ENCODE peak calls at places on chromosome 14, in nine cellular contexts. D is adrenal gland, C is ovary, Q is HCT116, K is dorsolateral prefrontal cortex, X is IMR-90, T is tibial artery, R is GM23338, M is esophagus squamous epithelium. A is an unnamed sample.

GRCh38 chr14:104386281-104386841 is 193.2 kb upstream of the C14orf180 start:
- DNase-seq in D (no peak), C (peak), Q (no peak), K (peak), X (no peak), T (peak), R (no peak), M (no peak), A (no peak)

GRCh38 chr14:73426877-73427276 is 31.5 kb downstream of the NUMB start:
- DNase-seq in D (no peak), C (no peak), Q (no peak), K (no peak), X (peak), T (no peak), R (no peak), M (no peak), A (no peak)

GRCh38 chr14:77593501-77593911 is 22.9 kb downstream of the SPTLC2 start:
- DNase-seq in D (no peak), C (no peak), Q (no peak), K (no peak), X (peak), T (no peak), R (no peak), M (no peak), A (no peak)

GRCh38 chr14:23436327-23437141 is 1.1 kb upstream of the MYH7 start:
- DNase-seq in D (peak), C (no peak), Q (no peak), K (peak), X (no peak), T (no peak), R (no peak), M (no peak), A (no peak)

GRCh38 chr14:92480856-92481255 is 32.7 kb upstream of the RIN3 start:
- DNase-seq in D (no peak), C (no peak), Q (no peak), K (no peak), X (no peak), T (no peak), R (no peak), M (no peak), A (no peak)

GRCh38 chr14:96148631-96149030 is 56.0 kb upstream of the BDKRB2 start:
- DNase-seq in D (peak), C (no peak), Q (no peak), K (no peak), X (no peak), T (no peak), R (no peak), M (no peak), A (no peak)

GRCh38 chr14:35558680-35559079 is 24.7 kb downstream of the INSM2 start:
- DNase-seq in D (no peak), C (no peak), Q (no peak), K (no peak), X (no peak), T (no peak), R (peak), M (no peak), A (no peak)

GRCh38 chr14:87149583-87150354 is 843.2 kb downstream of the GALC start:
- DNase-seq in D (no peak), C (no peak), Q (no peak), K (peak), X (peak), T (no peak), R (peak), M (no peak), A (no peak)

GRCh38 chr14:51210594-51210993 is 29.5 kb upstream of the TMX1 start:
- DNase-seq in D (no peak), C (no peak), Q (no peak), K (no peak), X (no peak), T (no peak), R (no peak), M (no peak), A (no peak)

GRCh38 chr14:67487937-67488893 is at the start of gene TMEM229B:
- DNase-seq in D (peak), C (no peak), Q (no peak), K (no peak), X (no peak), T (no peak), R (no peak), M (peak), A (no peak)

GRCh38 chr14:43934102-43934501 is 573.0 kb downstream of the FSCB start:
- DNase-seq in D (no peak), C (no peak), Q (no peak), K (no peak), X (no peak), T (no peak), R (no peak), M (no peak), A (no peak)

GRCh38 chr14:59484611-59485174 is 376 bp downstream of the JKAMP start:
- DNase-seq in D (no peak), C (no peak), Q (no peak), K (no peak), X (peak), T (no peak), R (no peak), M (no peak), A (no peak)

GRCh38 chr14:96681826-96682225 is 115.4 kb upstream of the VRK1 start:
- DNase-seq in D (no peak), C (no peak), Q (no peak), K (no peak), X (peak), T (no peak), R (no peak), M (no peak), A (no peak)

GRCh38 chr14:91116913-91117588 is 3.2 kb downstream of the DGLUCY start:
- DNase-seq in D (no peak), C (no peak), Q (no peak), K (no peak), X (no peak), T (no peak), R (no peak), M (no peak), A (no peak)

GRCh38 chr14:76918176-76918750 is 92.1 kb downstream of the LRRC74A start:
- DNase-seq in D (peak), C (peak), Q (no peak), K (peak), X (peak), T (peak), R (no peak), M (no peak), A (peak)

GRCh38 chr14:76770521-76771431 is 9.5 kb downstream of the VASH1 start:
- DNase-seq in D (peak), C (peak), Q (no peak), K (no peak), X (no peak), T (no peak), R (no peak), M (no peak), A (no peak)

GRCh38 chr14:21326972-21327371 is 47.1 kb downstream of the RPGRIP1 start:
- DNase-seq in D (no peak), C (no peak), Q (no peak), K (no peak), X (no peak), T (no peak), R (peak), M (no peak), A (no peak)

GRCh38 chr14:92677955-92678354 is 70.5 kb downstream of the LGMN start:
- DNase-seq in D (no peak), C (no peak), Q (no peak), K (no peak), X (no peak), T (no peak), R (no peak), M (no peak), A (no peak)

GRCh38 chr14:32662234-32662633 is 276.4 kb upstream of the NPAS3 start:
- DNase-seq in D (no peak), C (no peak), Q (no peak), K (no peak), X (no peak), T (no peak), R (no peak), M (no peak), A (no peak)

GRCh38 chr14:54252072-54252730 is 144.6 kb upstream of the CDKN3 start:
- DNase-seq in D (no peak), C (no peak), Q (peak), K (no peak), X (peak), T (no peak), R (no peak), M (no peak), A (peak)

GRCh38 chr14:30143617-30144016 is 216.0 kb upstream of the PRKD1 start:
- DNase-seq in D (no peak), C (no peak), Q (no peak), K (no peak), X (peak), T (no peak), R (no peak), M (no peak), A (no peak)

GRCh38 chr14:98366429-98366828 is 905.6 kb downstream of the BCL11B start:
- DNase-seq in D (no peak), C (no peak), Q (no peak), K (no peak), X (no peak), T (no peak), R (peak), M (no peak), A (no peak)

GRCh38 chr14:96965885-96966595 is 168.9 kb downstream of the VRK1 start:
- DNase-seq in D (no peak), C (no peak), Q (no peak), K (no peak), X (no peak), T (no peak), R (peak), M (no peak), A (no peak)

GRCh38 chr14:93173943-93174395 is 10.7 kb downstream of the MOAP1 start:
- DNase-seq in D (peak), C (no peak), Q (no peak), K (peak), X (peak), T (no peak), R (no peak), M (no peak), A (no peak)

GRCh38 chr14:72617391-72618011 is 276.4 kb downstream of the DPF3 start:
- DNase-seq in D (peak), C (peak), Q (no peak), K (no peak), X (no peak), T (no peak), R (peak), M (no peak), A (no peak)

GRCh38 chr14:60327447-60328331 is 78.7 kb downstream of the PPM1A start:
- DNase-seq in D (peak), C (no peak), Q (no peak), K (peak), X (peak), T (no peak), R (peak), M (no peak), A (no peak)

GRCh38 chr14:94646066-94646465 is 33.9 kb downstream of the SERPINA3 start:
- DNase-seq in D (peak), C (no peak), Q (no peak), K (no peak), X (no peak), T (no peak), R (no peak), M (no peak), A (no peak)

GRCh38 chr14:41230683-41231082 is 376.0 kb upstream of the LRFN5 start:
- DNase-seq in D (no peak), C (no peak), Q (no peak), K (no peak), X (no peak), T (no peak), R (no peak), M (no peak), A (no peak)

GRCh38 chr14:23186913-23187654 is 3.6 kb upstream of the SLC7A8 start:
- DNase-seq in D (peak), C (no peak), Q (peak), K (no peak), X (peak), T (peak), R (peak), M (no peak), A (peak)

GRCh38 chr14:77804592-77804991 is 4.7 kb downstream of the ADCK1 start:
- DNase-seq in D (no peak), C (no peak), Q (no peak), K (no peak), X (no peak), T (no peak), R (peak), M (no peak), A (no peak)

GRCh38 chr14:71244341-71244740 is 337.1 kb downstream of the PCNX1 start:
- DNase-seq in D (no peak), C (no peak), Q (no peak), K (no peak), X (peak), T (no peak), R (no peak), M (no peak), A (no peak)

GRCh38 chr14:53663709-53664108 is 292.9 kb downstream of the BMP4 start:
- DNase-seq in D (no peak), C (no peak), Q (peak), K (peak), X (peak), T (no peak), R (peak), M (no peak), A (no peak)

GRCh38 chr14:79513446-79513845 is 697.9 kb downstream of the DIO2 start:
- DNase-seq in D (no peak), C (no peak), Q (no peak), K (no peak), X (no peak), T (no peak), R (no peak), M (no peak), A (no peak)

GRCh38 chr14:39988939-39989338 is 556.7 kb upstream of the FBXO33 start:
- DNase-seq in D (no peak), C (no peak), Q (peak), K (no peak), X (no peak), T (no peak), R (peak), M (no peak), A (peak)

GRCh38 chr14:69932391-69932790 is 53.2 kb downstream of the SMOC1 start:
- DNase-seq in D (no peak), C (no peak), Q (no peak), K (no peak), X (no peak), T (no peak), R (peak), M (no peak), A (no peak)

GRCh38 chr14:92994131-92994676 is 71.3 kb downstream of the CHGA start:
- DNase-seq in D (no peak), C (no peak), Q (no peak), K (no peak), X (no peak), T (no peak), R (no peak), M (no peak), A (no peak)

GRCh38 chr14:63893701-63894458 is 41.1 kb downstream of the SYNE2 start:
- DNase-seq in D (no peak), C (peak), Q (no peak), K (no peak), X (peak), T (peak), R (peak), M (no peak), A (no peak)

GRCh38 chr14:51869426-51870113 is 9.2 kb downstream of the GNG2 start:
- DNase-seq in D (no peak), C (no peak), Q (no peak), K (no peak), X (no peak), T (no peak), R (no peak), M (no peak), A (no peak)

GRCh38 chr14:38964630-38965029 is 138.4 kb downstream of the SEC23A start:
- DNase-seq in D (no peak), C (no peak), Q (no peak), K (no peak), X (peak), T (no peak), R (no peak), M (no peak), A (no peak)

GRCh38 chr14:37024166-37024565 is 148.2 kb downstream of the SLC25A21 start:
- DNase-seq in D (no peak), C (no peak), Q (no peak), K (no peak), X (no peak), T (no peak), R (peak), M (no peak), A (no peak)
- TF ChIP-seq CTCF in D (no peak), C (no peak), Q (no peak), K (no peak), X (no peak), T (no peak), R (peak), M (no peak), A (no peak)

DNA sequence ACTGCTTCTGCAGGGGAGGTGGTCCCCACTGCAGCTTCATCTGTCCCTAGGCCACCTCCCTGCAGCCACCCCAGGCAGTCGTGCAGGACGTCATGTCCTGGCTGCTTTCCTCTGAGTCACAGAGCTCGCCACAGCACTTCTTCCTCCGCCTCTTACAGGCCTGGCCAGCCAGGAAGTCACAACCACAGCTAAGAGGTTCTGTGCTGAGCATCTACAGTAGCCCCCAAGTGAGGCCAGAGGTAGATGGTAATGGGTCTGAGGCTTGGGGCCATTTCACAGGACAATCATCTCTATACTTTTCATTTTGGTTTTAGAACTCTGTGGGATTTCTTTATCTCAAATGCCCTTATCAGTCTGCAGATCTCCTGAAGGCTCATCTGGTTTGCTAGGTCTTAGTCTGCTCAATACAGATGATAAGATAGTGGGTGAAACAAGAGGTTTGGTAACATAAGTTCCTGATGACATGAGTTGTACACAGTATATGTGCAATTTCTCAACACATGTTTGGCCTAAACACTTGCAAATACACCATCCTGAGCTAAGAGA is 106.4 kb downstream of the ARF6 start:
- DNase-seq in D (peak), C (no peak), Q (peak), K (no peak), X (peak), T (peak), R (no peak), M (peak), A (peak)
- H3K27ac ChIP-seq in D (peak), C (peak), Q (peak), K (peak), X (peak), T (peak), R (no peak), M (peak), A (peak)

GRCh38 chr14:74793506-74794155 is 30.5 kb downstream of the YLPM1 start:
- DNase-seq in D (no peak), C (no peak), Q (no peak), K (no peak), X (no peak), T (no peak), R (peak), M (no peak), A (no peak)
- TF ChIP-seq CTCF in D (no peak), C (no peak), Q (peak), K (no peak), X (peak), T (peak), R (peak), M (peak), A (no peak)

GRCh38 chr14:61627612-61628011 is 67.7 kb upstream of the HIF1A start:
- DNase-seq in D (no peak), C (no peak), Q (no peak), K (no peak), X (no peak), T (no peak), R (no peak), M (no peak), A (no peak)
- H3K27ac ChIP-seq in D (no peak), C (no peak), Q (no peak), K (no peak), X (no peak), T (no peak), R (no peak), M (no peak), A (no peak)

A was measured in RWPE1.